ENCODE peak calls at places on chromosome 21, in five cellular contexts. U is lung, E is thoracic aorta, H is OCI-LY7, F is sigmoid colon. W is an unnamed sample. For H3K4me1 and H3K9me3, the result is how much of the 10 kb centered on the place peaks cover.

GRCh38 chr21:31660134-31660565 is 657 bp downstream of the SOD1 start:
- DNase-seq in F (no peak), U (peak), E (no peak), H (peak), W (peak)

GRCh38 chr21:25362375-25363267 is 244.7 kb downstream of the MRPL39 start:
- DNase-seq in H (no peak), F (no peak), U (no peak), E (no peak), W (no peak)

GRCh38 chr21:29933088-29933487 is 6.7 kb downstream of the GRIK1 start:
- DNase-seq in F (no peak), E (no peak), U (no peak), H (no peak), W (no peak)

GRCh38 chr21:45801129-45801735 is 157.7 kb downstream of the PCBP3 start:
- DNase-seq in E (no peak), H (no peak), U (no peak), F (no peak), W (no peak)

GRCh38 chr21:35436899-35437298 is 387.8 kb upstream of the RUNX1 start:
- DNase-seq in E (no peak), H (peak), F (no peak), U (no peak), W (no peak)

GRCh38 chr21:16634522-16634914 is 878.3 kb upstream of the CXADR start:
- DNase-seq in F (no peak), H (no peak), E (no peak), U (no peak), W (no peak)

GRCh38 chr21:31222142-31222541 is 121.9 kb downstream of the TIAM1 start:
- DNase-seq in U (no peak), F (no peak), E (no peak), H (no peak), W (no peak)

GRCh38 chr21:36255650-36256047 is 64.3 kb upstream of the MORC3 start:
- DNase-seq in E (no peak), H (peak), F (no peak), U (no peak), W (no peak)

GRCh38 chr21:44089001-44089911 is 17.9 kb upstream of the PWP2 start:
- DNase-seq in H (peak), E (no peak), F (peak), U (peak), W (peak)

GRCh38 chr21:45558044-45558721 is 15.9 kb upstream of the SLC19A1 start:
- DNase-seq in U (no peak), E (no peak), F (peak), H (no peak), W (no peak)

GRCh38 chr21:37071561-37072238 is 1.2 kb downstream of the PIGP start:
- DNase-seq in U (peak), E (no peak), F (peak), H (peak), W (no peak)

GRCh38 chr21:35321322-35322200 is 272.5 kb upstream of the RUNX1 start:
- DNase-seq in H (no peak), F (no peak), E (no peak), U (no peak), W (no peak)

GRCh38 chr21:15199414-15199813 is 134.6 kb upstream of the NRIP1 start:
- DNase-seq in F (no peak), U (no peak), E (no peak), H (no peak), W (no peak)

GRCh38 chr21:17539743-17540341 is 27.0 kb downstream of the CXADR start:
- DNase-seq in U (no peak), E (no peak), H (no peak), F (no peak), W (no peak)

GRCh38 chr21:26087223-26087918 is 83.2 kb downstream of the APP start:
- DNase-seq in E (no peak), F (no peak), H (no peak), U (no peak), W (no peak)

GRCh38 chr21:35401476-35401875 is 352.4 kb upstream of the RUNX1 start:
- DNase-seq in U (no peak), H (no peak), F (no peak), E (no peak), W (no peak)

GRCh38 chr21:41112740-41113692 is 54.9 kb upstream of the BACE2 start:
- DNase-seq in U (peak), F (no peak), H (peak), E (no peak), W (peak)

GRCh38 chr21:43971992-43972255 is 40.2 kb upstream of the TRAPPC10 start:
- DNase-seq in E (no peak), U (no peak), H (no peak), F (no peak), W (no peak)

GRCh38 chr21:28991861-28992525 is 684 bp downstream of the LTN1 start:
- DNase-seq in E (no peak), U (no peak), H (peak), F (no peak), W (no peak)

GRCh38 chr21:46128106-46128982 is 27.0 kb downstream of the FTCD start:
- DNase-seq in H (no peak), F (peak), U (no peak), E (no peak), W (no peak)

GRCh38 chr21:46328151-46328550 is 4.2 kb downstream of the PCNT start:
- DNase-seq in H (no peak), F (no peak), U (no peak), E (no peak), W (no peak)

GRCh38 chr21:43956667-43957030 is 55.5 kb upstream of the TRAPPC10 start:
- DNase-seq in E (no peak), H (no peak), U (no peak), F (no peak), W (no peak)

GRCh38 chr21:42751866-42752265 is 98.4 kb downstream of the PDE9A start:
- DNase-seq in H (no peak), U (no peak), E (no peak), F (peak), W (no peak)

GRCh38 chr21:42748620-42749176 is 95.3 kb downstream of the PDE9A start:
- DNase-seq in F (peak), H (no peak), U (no peak), E (no peak), W (no peak)

GRCh38 chr21:42749226-42749625 is 95.8 kb downstream of the PDE9A start:
- DNase-seq in H (no peak), E (no peak), U (no peak), F (peak), W (no peak)

GRCh38 chr21:42753804-42754203 is 100.4 kb downstream of the PDE9A start:
- DNase-seq in E (no peak), U (no peak), F (no peak), H (no peak), W (no peak)

DNA sequence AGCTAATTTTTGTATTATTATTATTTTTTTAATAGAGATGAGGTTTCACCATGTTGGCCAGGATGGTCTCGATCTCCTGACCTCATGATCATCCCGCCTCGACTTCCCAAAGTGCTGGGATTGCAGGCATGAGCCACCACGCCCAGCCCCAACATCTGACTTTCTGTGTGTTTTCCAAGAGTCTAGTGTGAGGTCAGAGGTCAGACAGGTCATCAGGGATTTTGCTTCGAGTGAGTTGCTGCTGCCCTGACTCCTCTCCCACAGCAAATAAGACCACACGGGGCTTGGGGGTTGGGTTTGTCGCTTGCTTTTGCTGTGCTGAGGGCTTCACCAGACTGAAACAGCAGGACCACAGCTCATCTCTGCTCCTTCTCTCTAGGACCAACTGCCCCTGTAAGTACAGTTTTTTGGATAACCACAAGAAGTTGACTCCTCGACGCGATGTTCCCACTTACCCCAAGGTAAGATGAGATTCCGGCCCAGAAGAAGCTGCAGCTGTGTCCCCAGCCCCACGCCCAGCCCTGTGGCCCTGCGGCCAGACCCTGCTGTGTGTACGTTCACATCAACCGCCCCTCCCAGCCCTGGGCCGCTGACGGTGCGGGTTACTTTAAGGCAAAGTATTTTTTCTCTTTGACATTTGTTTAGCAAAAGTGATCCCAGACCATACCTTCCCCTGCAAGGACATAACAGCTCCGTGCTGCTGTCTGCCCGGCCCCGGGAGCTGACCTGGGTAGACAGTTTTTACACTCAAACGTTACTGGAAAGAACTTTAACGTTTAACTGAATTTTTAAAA is 97.5 kb downstream of the PDE9A start:
- DNase-seq in E (no peak), F (peak), H (no peak), U (no peak), W (no peak)
- H3K4me1 ChIP-seq in E (under half), F (half or more), H (under half), U (under half), W (under half)

DNA sequence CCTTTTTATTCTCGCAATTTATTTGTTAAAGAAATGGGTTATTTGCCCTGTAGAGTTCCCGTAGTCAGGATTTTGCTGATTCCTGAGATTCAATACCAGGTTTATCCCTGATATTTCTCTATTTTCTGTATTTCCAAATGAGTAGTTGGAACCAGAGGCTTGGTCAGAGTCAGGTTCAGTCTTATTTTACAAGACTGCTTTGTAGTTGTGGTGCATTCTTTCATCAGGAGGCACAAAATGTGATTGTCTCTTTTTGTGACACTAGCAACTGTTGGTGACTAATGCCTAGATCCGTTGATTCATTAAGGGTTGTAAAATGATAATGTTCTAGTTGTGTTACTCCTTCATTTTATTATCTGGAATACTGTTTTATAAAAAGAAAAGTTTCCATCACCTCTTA is 95.5 kb upstream of the TPTE start:
- DNase-seq in F (no peak), U (no peak), E (no peak), H (no peak), W (no peak)
- H3K9me3 ChIP-seq in F (under half), U (under half), E (under half), H (half or more), W (under half)

DNA sequence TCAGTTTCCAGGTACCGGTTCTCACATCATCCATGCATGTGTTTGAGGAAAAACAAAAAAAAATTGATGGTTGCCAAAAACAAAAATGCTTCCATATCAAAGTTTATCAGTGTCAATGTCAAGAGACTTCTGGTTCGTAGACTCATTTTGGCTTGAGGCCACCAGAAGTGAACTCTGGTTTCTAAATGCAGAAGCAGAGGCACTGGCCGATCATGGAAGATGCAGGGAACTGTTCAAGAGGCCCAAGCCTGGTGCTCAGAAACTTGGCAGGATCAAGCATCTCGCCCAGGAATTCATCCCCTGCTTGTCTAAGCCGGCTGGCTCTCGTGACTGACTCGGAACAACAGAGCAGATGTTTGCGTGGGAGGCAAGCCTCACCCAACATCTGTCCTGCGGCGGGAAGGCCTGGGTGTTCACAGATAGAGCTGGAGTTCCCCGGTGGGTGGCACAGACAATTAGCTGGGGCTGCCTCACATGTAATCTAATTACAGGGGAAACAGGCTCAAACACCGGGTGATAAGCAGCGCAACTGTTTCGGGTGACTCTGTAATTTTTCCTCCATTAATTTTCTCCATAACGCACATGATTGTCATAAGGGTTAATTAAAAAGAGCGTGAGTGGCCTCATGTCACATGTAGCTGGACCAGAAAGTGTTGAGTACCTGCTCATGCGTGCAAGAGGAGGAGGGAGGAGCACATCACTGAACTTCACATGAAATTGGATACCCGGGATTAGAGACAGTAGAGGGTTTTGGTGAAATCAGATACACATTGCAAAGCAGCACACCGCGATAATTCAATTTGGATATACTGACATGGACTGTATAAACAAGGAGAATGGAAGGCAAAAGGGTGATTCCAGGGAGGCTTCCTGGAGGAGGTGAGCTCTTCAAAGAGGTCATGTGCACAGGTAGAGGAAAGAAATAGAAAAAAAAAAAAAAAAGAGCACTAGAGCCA is 180.0 kb downstream of the ETS2 start:
- DNase-seq in F (peak), U (peak), H (no peak), E (peak), W (no peak)
- H3K27ac ChIP-seq in F (peak), U (peak), H (no peak), E (peak), W (no peak)

GRCh38 chr21:42262826-42263225 is 43.9 kb downstream of the ABCG1 start:
- DNase-seq in F (peak), H (no peak), U (peak), E (peak), W (no peak)

GRCh38 chr21:42261832-42262200 is 42.9 kb downstream of the ABCG1 start:
- DNase-seq in U (no peak), E (no peak), F (no peak), H (no peak), W (no peak)

GRCh38 chr21:42265229-42265812 is 46.4 kb downstream of the ABCG1 start:
- DNase-seq in E (no peak), U (no peak), F (no peak), H (no peak), W (no peak)

GRCh38 chr21:42263591-42264131 is 44.7 kb downstream of the ABCG1 start:
- DNase-seq in F (peak), E (no peak), U (peak), H (no peak), W (no peak)

GRCh38 chr21:42264245-42265195 is 45.6 kb downstream of the ABCG1 start:
- DNase-seq in E (no peak), U (no peak), F (no peak), H (no peak), W (no peak)
- H3K4me1 ChIP-seq in E (under half), U (under half), F (under half), H (under half), W (under half)

DNA sequence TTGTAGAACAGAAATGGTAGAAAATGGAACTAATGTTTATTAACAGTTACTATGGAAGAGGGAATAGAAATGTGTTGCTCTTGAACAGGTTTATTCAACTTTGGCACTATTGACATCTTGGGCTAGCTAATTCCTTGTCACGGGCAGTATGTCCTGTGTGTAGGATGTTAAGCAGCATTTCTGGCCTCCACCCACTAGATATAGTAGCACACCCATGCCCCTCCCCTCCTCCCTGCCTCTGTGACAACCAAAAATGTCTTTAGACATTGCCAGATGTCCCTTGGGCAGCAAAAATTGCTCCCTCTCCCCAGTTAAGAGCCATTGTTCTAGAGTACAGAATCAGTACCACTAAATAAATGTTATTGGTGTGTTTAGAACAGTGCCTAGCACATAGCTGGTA is 91.4 kb upstream of the TPTE start:
- DNase-seq in F (no peak), U (no peak), H (no peak), E (no peak), W (no peak)
- H3K9me3 ChIP-seq in F (under half), U (under half), H (half or more), E (under half), W (under half)

GRCh38 chr21:33114276-33114675 is 44.3 kb downstream of the OLIG1 start:
- DNase-seq in U (no peak), E (no peak), F (peak), H (no peak), W (no peak)

GRCh38 chr21:33116669-33117267 is 46.8 kb downstream of the OLIG1 start:
- DNase-seq in E (no peak), U (no peak), H (no peak), F (peak), W (no peak)

GRCh38 chr21:33112670-33113596 is 43.0 kb downstream of the OLIG1 start:
- DNase-seq in U (no peak), F (peak), H (no peak), E (no peak), W (no peak)

GRCh38 chr21:33117268-33117888 is 47.4 kb downstream of the OLIG1 start:
- DNase-seq in H (no peak), U (no peak), F (peak), E (no peak), W (no peak)

GRCh38 chr21:33115586-33116541 is 45.9 kb downstream of the OLIG1 start:
- DNase-seq in U (no peak), E (no peak), H (no peak), F (peak), W (no peak)
- H3K27ac ChIP-seq in U (no peak), E (no peak), H (no peak), F (no peak), W (no peak)

W was measured in CD4-positive, alpha-beta memory T cell.